ENCODE peak calls at places on chromosomes 6 and 20, in five cellular contexts. P is NCI-H2029, S is HT-29, D is transverse colon, M is WTC11. X is an unnamed sample.

GRCh38 chr20:59812286-59813125 is 120.9 kb downstream of the SYCP2 start:
- DNase-seq in M (no peak), P (no peak), S (no peak), D (no peak), X (no peak)

GRCh38 chr20:45944151-45944964 is 9.9 kb downstream of the PCIF1 start:
- DNase-seq in M (no peak), P (no peak), S (no peak), D (no peak), X (no peak)

GRCh38 chr6:111817451-111818146 is 55.7 kb downstream of the FYN start:
- DNase-seq in P (no peak), M (no peak), S (no peak), D (no peak), X (no peak)

GRCh38 chr6:9467746-9468145 is 947.1 kb downstream of the TFAP2A start:
- DNase-seq in D (no peak), S (no peak), P (peak), M (no peak), X (no peak)

GRCh38 chr6:34135541-34135940 is 10.3 kb downstream of the GRM4 start:
- DNase-seq in D (no peak), P (no peak), M (no peak), S (no peak), X (no peak)

GRCh38 chr6:135820340-135820739 is 31.2 kb upstream of the PDE7B start:
- DNase-seq in P (no peak), S (no peak), D (no peak), M (no peak), X (no peak)

GRCh38 chr6:137415127-137415833 is 78.9 kb downstream of the OLIG3 start:
- DNase-seq in P (no peak), D (peak), M (peak), S (peak), X (peak)

GRCh38 chr6:30357678-30358339 is 12.9 kb downstream of the RPP21 start:
- DNase-seq in S (peak), M (peak), P (peak), D (peak), X (peak)

GRCh38 chr6:16331328-16332174 is 93.2 kb downstream of the GMPR start:
- DNase-seq in D (peak), M (peak), P (peak), S (peak), X (peak)

GRCh38 chr6:133377219-133377618 is 136.1 kb downstream of the EYA4 start:
- DNase-seq in D (no peak), M (no peak), S (no peak), P (no peak), X (no peak)

GRCh38 chr20:12989586-12989985 is 19.2 kb upstream of the SPTLC3 start:
- DNase-seq in D (no peak), M (no peak), P (no peak), S (no peak), X (no peak)

GRCh38 chr6:111813247-111814162 is 59.7 kb downstream of the FYN start:
- DNase-seq in S (no peak), D (no peak), M (no peak), P (no peak), X (no peak)

GRCh38 chr6:134316733-134317431 is 1.0 kb downstream of the SGK1 start:
- DNase-seq in M (no peak), P (no peak), D (no peak), S (no peak), X (no peak)

GRCh38 chr20:31711416-31712111 is 11.1 kb downstream of the BCL2L1 start:
- DNase-seq in M (no peak), D (no peak), P (peak), S (no peak), X (no peak)

GRCh38 chr20:23105193-23105592 is 19.1 kb upstream of the CD93 start:
- DNase-seq in M (no peak), S (no peak), P (peak), D (no peak), X (no peak)

GRCh38 chr6:122049341-122049740 is 350.1 kb upstream of the HSF2 start:
- DNase-seq in S (no peak), D (no peak), P (no peak), M (peak), X (no peak)

GRCh38 chr6:25171301-25171700 is 107.9 kb upstream of the CARMIL1 start:
- DNase-seq in S (no peak), D (no peak), M (no peak), P (no peak), X (no peak)

GRCh38 chr6:3231213-3232016 is 4.0 kb upstream of the TUBB2B start:
- DNase-seq in S (peak), M (peak), P (peak), D (peak), X (no peak)

GRCh38 chr6:116278853-116279231 is 888 bp downstream of the TSPYL1 start:
- DNase-seq in P (peak), M (no peak), S (no peak), D (no peak), X (no peak)

GRCh38 chr6:113873043-113873667 is 16.0 kb downstream of the MARCKS start:
- DNase-seq in D (peak), S (peak), M (no peak), P (no peak), X (no peak)

GRCh38 chr6:150830409-150831165 is 34.9 kb upstream of the MTHFD1L start:
- DNase-seq in S (no peak), M (no peak), D (no peak), P (no peak), X (no peak)

GRCh38 chr6:161128680-161129196 is 137.2 kb downstream of the MAP3K4 start:
- DNase-seq in M (no peak), D (no peak), P (no peak), S (no peak), X (no peak)

GRCh38 chr6:34919651-34920050 is 30.6 kb downstream of the ANKS1A start:
- DNase-seq in S (no peak), P (no peak), M (no peak), D (no peak), X (no peak)

GRCh38 chr6:121285041-121285440 is 49.2 kb downstream of the TBC1D32 start:
- DNase-seq in D (no peak), P (no peak), S (no peak), M (no peak), X (no peak)

GRCh38 chr6:109701774-109702173 is 10.7 kb downstream of the FIG4 start:
- DNase-seq in M (no peak), P (no peak), D (no peak), S (no peak), X (no peak)

GRCh38 chr6:111871725-111872520 is 1.3 kb downstream of the FYN start:
- DNase-seq in P (peak), D (peak), M (no peak), S (peak), X (no peak)

GRCh38 chr6:117411474-117411873 is 14.3 kb downstream of the ROS1 start:
- DNase-seq in M (no peak), S (no peak), P (no peak), D (no peak), X (no peak)

GRCh38 chr20:4710106-4710475 is 11.6 kb upstream of the PRND start:
- DNase-seq in M (no peak), S (no peak), P (no peak), D (no peak), X (no peak)

GRCh38 chr6:45991189-45991588 is 24.5 kb downstream of the CLIC5 start:
- DNase-seq in D (no peak), S (no peak), M (peak), P (no peak), X (no peak)

GRCh38 chr6:44824567-44824966 is 437.1 kb downstream of the CDC5L start:
- DNase-seq in D (no peak), M (no peak), S (no peak), P (no peak), X (no peak)

GRCh38 chr6:146790561-146791091 is 191.9 kb downstream of the ADGB start:
- DNase-seq in P (no peak), M (no peak), D (no peak), S (no peak), X (no peak)

GRCh38 chr6:3782876-3783832 is 31.6 kb upstream of the PXDC1 start:
- DNase-seq in M (no peak), D (no peak), P (no peak), S (no peak), X (no peak)

GRCh38 chr6:105035299-105035698 is 78.4 kb downstream of the LIN28B start:
- DNase-seq in M (no peak), D (no peak), P (no peak), S (no peak), X (no peak)

GRCh38 chr6:157036245-157036681 is 259.1 kb downstream of the ARID1B start:
- DNase-seq in D (no peak), P (no peak), S (peak), M (no peak), X (no peak)

GRCh38 chr6:42367353-42368011 is 84.2 kb downstream of the TRERF1 start:
- DNase-seq in M (no peak), S (no peak), P (no peak), D (peak), X (no peak)

GRCh38 chr6:159729598-159729997 is 2.3 kb downstream of the WTAP start:
- DNase-seq in M (no peak), P (no peak), D (no peak), S (peak), X (no peak)

GRCh38 chr6:135146160-135146920 is 34.8 kb upstream of the MYB start:
- DNase-seq in P (no peak), M (no peak), S (no peak), D (no peak), X (no peak)

X was measured in activated T-helper 2 cell treated with anti-CD3 and anti-CD28 coated beads, Interferon-gamma antibody, Interleukin-2, Interleukin-4, amounts not matched to agents 10 μg/mL and 5 μg/mL and 100 μg/mL, durations not matched to agents 14 hours and 24 hours and 36 hours.